ENCODE peak calls at places on chromosomes 16 and 17, in four cellular contexts. One of them, this sample, is unnamed.

GRCh38 chr16:57976331-57976796 is 5.4 kb upstream of the CNGB1 start:
- DNase-seq in heart right ventricle: no peak
- DNase-seq in sigmoid colon: no peak
- DNase-seq in psoas muscle: no peak
- DNase-seq in this sample: no peak

GRCh38 chr16:76265434-76266045 is 11.7 kb upstream of the CNTNAP4 start:
- DNase-seq in heart right ventricle: no peak
- DNase-seq in sigmoid colon: no peak
- DNase-seq in psoas muscle: no peak
- DNase-seq in this sample: no peak

GRCh38 chr17:42179911-42180410 is 981 bp downstream of the KCNH4 start:
- DNase-seq in sigmoid colon: no peak
- DNase-seq in psoas muscle: peak; percentile 72
- DNase-seq in heart right ventricle: peak; percentile 60
- DNase-seq in this sample: no peak

GRCh38 chr16:1789643-1790045 is 3.9 kb downstream of the IGFALS start:
- DNase-seq in heart right ventricle: no peak
- DNase-seq in psoas muscle: no peak
- DNase-seq in sigmoid colon: peak; percentile 58
- DNase-seq in this sample: no peak

GRCh38 chr16:51157698-51158097 is 6.6 kb upstream of the SALL1 start:
- DNase-seq in heart right ventricle: no peak
- DNase-seq in sigmoid colon: no peak
- DNase-seq in psoas muscle: no peak
- DNase-seq in this sample: no peak

GRCh38 chr17:30173649-30174048 is 57.0 kb downstream of the NSRP1 start:
- DNase-seq in sigmoid colon: no peak
- DNase-seq in heart right ventricle: no peak
- DNase-seq in psoas muscle: no peak
- DNase-seq in this sample: no peak

GRCh38 chr17:45127583-45128300 is 4.6 kb downstream of the PLCD3 start:
- DNase-seq in sigmoid colon: peak; percentile 87
- DNase-seq in heart right ventricle: peak; percentile 63
- DNase-seq in psoas muscle: no peak
- DNase-seq in this sample: peak; percentile 83

GRCh38 chr16:10951016-10951415 is 6.7 kb downstream of the CLEC16A start:
- DNase-seq in sigmoid colon: no peak
- DNase-seq in psoas muscle: no peak
- DNase-seq in heart right ventricle: no peak
- DNase-seq in this sample: no peak

GRCh38 chr17:5769936-5770335 is 185.6 kb upstream of the NLRP1 start:
- DNase-seq in sigmoid colon: no peak
- DNase-seq in heart right ventricle: no peak
- DNase-seq in psoas muscle: no peak
- DNase-seq in this sample: no peak

GRCh38 chr16:29710227-29711219 is 31.5 kb downstream of the QPRT start:
- DNase-seq in psoas muscle: no peak
- DNase-seq in sigmoid colon: no peak
- DNase-seq in heart right ventricle: peak; percentile 21
- DNase-seq in this sample: no peak

GRCh38 chr17:77846531-77847085 is 111.9 kb upstream of the TNRC6C start:
- DNase-seq in psoas muscle: peak; percentile 43
- DNase-seq in sigmoid colon: no peak
- DNase-seq in heart right ventricle: no peak
- DNase-seq in this sample: no peak

GRCh38 chr16:24535827-24536226 is 3.5 kb upstream of the RBBP6 start:
- DNase-seq in psoas muscle: no peak
- DNase-seq in sigmoid colon: no peak
- DNase-seq in heart right ventricle: no peak
- DNase-seq in this sample: no peak

GRCh38 chr17:69878661-69879060 is 196.4 kb upstream of the KCNJ16 start:
- DNase-seq in psoas muscle: no peak
- DNase-seq in heart right ventricle: no peak
- DNase-seq in sigmoid colon: no peak
- DNase-seq in this sample: no peak

GRCh38 chr17:82152556-82153294 is 54.7 kb upstream of the FASN start:
- DNase-seq in sigmoid colon: no peak
- DNase-seq in psoas muscle: peak; percentile 65
- DNase-seq in heart right ventricle: no peak
- DNase-seq in this sample: no peak

GRCh38 chr17:48439473-48439872 is 9.5 kb upstream of the SKAP1 start:
- DNase-seq in sigmoid colon: no peak
- DNase-seq in heart right ventricle: no peak
- DNase-seq in psoas muscle: no peak
- DNase-seq in this sample: no peak

GRCh38 chr17:74271902-74272563 is 2.0 kb upstream of the DNAI2 start:
- DNase-seq in psoas muscle: peak; percentile 63
- DNase-seq in sigmoid colon: peak; percentile 75
- DNase-seq in heart right ventricle: peak; percentile 63
- DNase-seq in this sample: peak; percentile 74

GRCh38 chr17:43540821-43541674 is 5.1 kb downstream of the ETV4 start:
- DNase-seq in sigmoid colon: no peak
- DNase-seq in heart right ventricle: no peak
- DNase-seq in psoas muscle: no peak
- DNase-seq in this sample: no peak

GRCh38 chr16:53901396-53901795 is 197.4 kb downstream of the FTO start:
- DNase-seq in psoas muscle: no peak
- DNase-seq in heart right ventricle: no peak
- DNase-seq in sigmoid colon: no peak
- DNase-seq in this sample: no peak

GRCh38 chr17:40547079-40547784 is 18.0 kb downstream of the CCR7 start:
- DNase-seq in sigmoid colon: peak; percentile 65
- DNase-seq in heart right ventricle: no peak
- DNase-seq in psoas muscle: peak; percentile 44
- DNase-seq in this sample: no peak

GRCh38 chr17:64676763-64677162 is 14.7 kb upstream of the SMURF2 start:
- DNase-seq in psoas muscle: no peak
- DNase-seq in heart right ventricle: no peak
- DNase-seq in sigmoid colon: no peak
- DNase-seq in this sample: no peak

GRCh38 chr17:41530062-41531048 is 2.2 kb upstream of the KRT19 start:
- DNase-seq in psoas muscle: no peak
- DNase-seq in sigmoid colon: no peak
- DNase-seq in heart right ventricle: no peak
- DNase-seq in this sample: no peak

GRCh38 chr17:75338335-75338734 is 49.1 kb upstream of the SLC25A19 start:
- DNase-seq in psoas muscle: no peak
- DNase-seq in heart right ventricle: no peak
- DNase-seq in sigmoid colon: peak; percentile 18
- DNase-seq in this sample: no peak

GRCh38 chr17:56594528-56595418 is 1.3 kb downstream of the NOG start:
- DNase-seq in psoas muscle: no peak
- DNase-seq in sigmoid colon: no peak
- DNase-seq in heart right ventricle: no peak
- DNase-seq in this sample: no peak

GRCh38 chr16:71214771-71215381 is 15.6 kb downstream of the HYDIN start:
- DNase-seq in sigmoid colon: no peak
- DNase-seq in heart right ventricle: no peak
- DNase-seq in psoas muscle: no peak
- DNase-seq in this sample: no peak

GRCh38 chr17:66214893-66215528 is 14.2 kb downstream of the APOH start:
- DNase-seq in sigmoid colon: no peak
- DNase-seq in psoas muscle: no peak
- DNase-seq in heart right ventricle: no peak
- DNase-seq in this sample: no peak

GRCh38 chr16:75000481-75001081 is 1.8 kb downstream of the ZNRF1 start:
- DNase-seq in psoas muscle: no peak
- DNase-seq in heart right ventricle: no peak
- DNase-seq in sigmoid colon: no peak
- DNase-seq in this sample: no peak

GRCh38 chr17:1325766-1326165 is 46.3 kb downstream of the TRARG1 start:
- DNase-seq in heart right ventricle: no peak
- DNase-seq in psoas muscle: no peak
- DNase-seq in sigmoid colon: peak; percentile 33
- DNase-seq in this sample: no peak

GRCh38 chr16:56679813-56680212 is 2.5 kb upstream of the MT1X start:
- DNase-seq in sigmoid colon: no peak
- DNase-seq in heart right ventricle: peak; percentile 16
- DNase-seq in psoas muscle: peak; percentile 82
- DNase-seq in this sample: no peak

GRCh38 chr17:34763727-34764665 is 184.6 kb downstream of the TMEM132E start:
- DNase-seq in heart right ventricle: no peak
- DNase-seq in sigmoid colon: peak; percentile 30
- DNase-seq in psoas muscle: no peak
- DNase-seq in this sample: no peak

GRCh38 chr17:67019809-67020208 is 24.5 kb upstream of the CACNG1 start:
- DNase-seq in sigmoid colon: no peak
- DNase-seq in heart right ventricle: no peak
- DNase-seq in psoas muscle: no peak
- DNase-seq in this sample: no peak

GRCh38 chr16:67534420-67534819 is 5.8 kb downstream of the RIPOR1 start:
- DNase-seq in sigmoid colon: no peak
- DNase-seq in heart right ventricle: no peak
- DNase-seq in psoas muscle: no peak
- DNase-seq in this sample: no peak

GRCh38 chr16:14527411-14528044 is 102.5 kb downstream of the PARN start:
- DNase-seq in heart right ventricle: no peak
- DNase-seq in sigmoid colon: peak; percentile 74
- DNase-seq in psoas muscle: no peak
- DNase-seq in this sample: peak; percentile 71

GRCh38 chr17:6666077-6666521 is 14.5 kb downstream of the C17orf100 start:
- DNase-seq in sigmoid colon: peak; percentile 89
- DNase-seq in heart right ventricle: peak; percentile 75
- DNase-seq in psoas muscle: peak; percentile 79
- DNase-seq in this sample: peak; percentile 80

GRCh38 chr17:75950850-75951554 is 10.2 kb upstream of the FBF1 start:
- DNase-seq in heart right ventricle: no peak
- DNase-seq in sigmoid colon: no peak
- DNase-seq in psoas muscle: no peak
- DNase-seq in this sample: no peak

GRCh38 chr17:52079496-52079895 is 79.0 kb downstream of the CA10 start:
- DNase-seq in sigmoid colon: no peak
- DNase-seq in psoas muscle: no peak
- DNase-seq in heart right ventricle: no peak
- DNase-seq in this sample: no peak

GRCh38 chr16:27195941-27196595 is 7.3 kb upstream of the KDM8 start:
- DNase-seq in sigmoid colon: no peak
- DNase-seq in psoas muscle: no peak
- DNase-seq in heart right ventricle: no peak
- DNase-seq in this sample: no peak

GRCh38 chr16:50667497-50668367 is 13.4 kb downstream of the SNX20 start:
- DNase-seq in sigmoid colon: no peak
- DNase-seq in psoas muscle: no peak
- DNase-seq in heart right ventricle: no peak
- DNase-seq in this sample: no peak

GRCh38 chr17:80921159-80921558 is 70.5 kb upstream of the CHMP6 start:
- DNase-seq in psoas muscle: peak; percentile 39
- DNase-seq in heart right ventricle: no peak
- DNase-seq in sigmoid colon: peak; percentile 60
- DNase-seq in this sample: no peak
- H3K27ac ChIP-seq in psoas muscle: no peak overlapping the region
- H3K27ac ChIP-seq in heart right ventricle: no peak overlapping the region
- H3K27ac ChIP-seq in sigmoid colon: peak overlapping the region; percentile 30
- H3K27ac ChIP-seq in this sample: no peak overlapping the region

GRCh38 chr16:82368041-82368440 is 198.0 kb upstream of the MPHOSPH6 start:
- DNase-seq in sigmoid colon: no peak
- DNase-seq in heart right ventricle: peak; percentile 64
- DNase-seq in psoas muscle: peak; percentile 59
- DNase-seq in this sample: no peak
- TF ChIP-seq CTCF in sigmoid colon: no peak
- TF ChIP-seq CTCF in heart right ventricle: peak; percentile 51
- TF ChIP-seq CTCF in psoas muscle: peak; percentile 31
- TF ChIP-seq CTCF in this sample: peak; percentile 53

GRCh38 chr17:31743767-31744166 is 115.3 kb downstream of the COPRS start:
- DNase-seq in heart right ventricle: peak; percentile 20
- DNase-seq in sigmoid colon: no peak
- DNase-seq in psoas muscle: no peak
- DNase-seq in this sample: no peak
- H3K27ac ChIP-seq in heart right ventricle: no peak overlapping the region
- H3K27ac ChIP-seq in sigmoid colon: peak overlapping the region; percentile 44
- H3K27ac ChIP-seq in psoas muscle: no peak overlapping the region
- H3K27ac ChIP-seq in this sample: no peak overlapping the region

GRCh38 chr17:50195196-50195865 is 6.1 kb downstream of the COL1A1 start:
- DNase-seq in heart right ventricle: no peak
- DNase-seq in psoas muscle: peak; percentile 24
- DNase-seq in sigmoid colon: no peak
- DNase-seq in this sample: no peak
- TF ChIP-seq CTCF in heart right ventricle: no peak
- TF ChIP-seq CTCF in psoas muscle: no peak
- TF ChIP-seq CTCF in sigmoid colon: no peak
- TF ChIP-seq CTCF in this sample: no peak

GRCh38 chr16:79066621-79067020 is 533.9 kb downstream of the MAF start:
- DNase-seq in psoas muscle: no peak
- DNase-seq in heart right ventricle: no peak
- DNase-seq in sigmoid colon: no peak
- DNase-seq in this sample: no peak

GRCh38 chr16:79071424-79071823 is 529.1 kb downstream of the MAF start:
- DNase-seq in heart right ventricle: no peak
- DNase-seq in psoas muscle: no peak
- DNase-seq in sigmoid colon: peak; percentile 79
- DNase-seq in this sample: no peak

GRCh38 chr16:79069118-79069517 is 531.4 kb downstream of the MAF start:
- DNase-seq in sigmoid colon: no peak
- DNase-seq in psoas muscle: no peak
- DNase-seq in heart right ventricle: no peak
- DNase-seq in this sample: no peak

GRCh38 chr16:79067600-79067999 is 532.9 kb downstream of the MAF start:
- DNase-seq in sigmoid colon: no peak
- DNase-seq in psoas muscle: no peak
- DNase-seq in heart right ventricle: no peak
- DNase-seq in this sample: no peak

DNA sequence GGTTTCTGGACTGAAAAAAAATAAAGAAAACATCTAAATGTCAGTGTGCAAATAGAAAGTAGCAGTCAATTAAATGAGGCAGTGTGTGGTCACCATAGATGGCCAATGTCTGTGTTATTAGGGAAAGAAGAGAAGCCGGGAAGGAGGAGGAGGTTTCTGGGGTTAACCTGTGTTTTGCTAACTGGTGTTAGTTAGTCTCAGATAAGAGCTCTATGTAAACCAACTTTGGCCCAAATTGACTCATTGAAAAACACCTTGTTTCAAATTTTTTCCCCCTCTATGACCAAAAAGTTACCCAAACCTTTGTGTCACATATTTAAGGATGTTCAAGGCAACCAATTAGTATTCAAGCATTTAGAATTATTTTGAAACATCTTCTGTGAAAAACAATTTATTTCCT is 530.9 kb downstream of the MAF start:
- DNase-seq in heart right ventricle: no peak
- DNase-seq in sigmoid colon: no peak
- DNase-seq in psoas muscle: no peak
- DNase-seq in this sample: no peak
- H3K27ac ChIP-seq in heart right ventricle: no peak overlapping the region
- H3K27ac ChIP-seq in sigmoid colon: peak overlapping the region; percentile 68
- H3K27ac ChIP-seq in psoas muscle: no peak overlapping the region
- H3K27ac ChIP-seq in this sample: no peak overlapping the region

DNA sequence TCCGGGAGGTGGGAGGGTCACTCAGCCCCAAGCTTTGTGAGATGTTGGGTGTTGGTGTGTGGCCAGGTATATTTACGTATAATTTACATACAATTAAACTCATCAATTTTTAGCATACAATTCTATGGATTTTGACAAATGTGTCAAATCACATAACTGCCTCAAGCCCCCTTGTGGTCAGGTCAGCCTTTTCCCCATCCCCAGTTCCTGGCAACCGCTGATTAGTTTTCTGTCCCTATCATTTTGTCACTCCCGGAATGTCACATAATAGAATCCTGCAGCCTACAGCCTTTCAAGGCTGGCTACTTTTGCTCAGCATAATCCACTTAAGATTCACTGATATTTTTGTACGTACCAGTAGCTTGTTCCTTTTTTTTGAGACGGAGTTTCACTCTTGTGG is 19.4 kb upstream of the RAI1 start:
- DNase-seq in sigmoid colon: no peak
- DNase-seq in psoas muscle: no peak
- DNase-seq in heart right ventricle: no peak
- DNase-seq in this sample: no peak
- TF ChIP-seq CTCF in sigmoid colon: no peak
- TF ChIP-seq CTCF in psoas muscle: no peak
- TF ChIP-seq CTCF in heart right ventricle: no peak
- TF ChIP-seq CTCF in this sample: no peak

This sample was measured in right atrium auricular region.